ENCODE peak calls at places on chromosomes 3 and 15, in eight cellular contexts. T is cardiac fibroblast; O is NCI-H1105 treated with DMSO at 0.1 percent for 48 hours; V is activated CD8-positive, alpha-beta memory T cell treated with anti-CD3 and anti-CD28 coated beads, Interleukin-2, amount 50 U/mL, for 48 hours; G is ELR; P is PC-3; W is CMK; B is aorta. A is an unnamed sample.

GRCh38 chr15:90660195-90660995 is 56.8 kb upstream of the BLM start:
- DNase-seq in T (peak), O (no peak), V (peak), G (peak), P (peak), W (no peak), B (peak), A (peak)

GRCh38 chr3:129106320-129106719 is 15.3 kb downstream of the RAB43 start:
- DNase-seq in T (no peak), O (no peak), V (no peak), G (no peak), P (peak), W (no peak), B (peak), A (no peak)

GRCh38 chr3:140216249-140216648 is 281.3 kb downstream of the CLSTN2 start:
- DNase-seq in T (no peak), O (peak), V (no peak), G (no peak), P (no peak), W (peak), B (no peak), A (no peak)

GRCh38 chr3:46087871-46088270 is 60.6 kb upstream of the XCR1 start:
- DNase-seq in T (peak), O (no peak), V (no peak), G (peak), P (peak), W (no peak), B (no peak), A (peak)

GRCh38 chr3:50181985-50182384 is 9.4 kb upstream of the GNAT1 start:
- DNase-seq in T (no peak), O (no peak), V (no peak), G (no peak), P (no peak), W (no peak), B (no peak), A (no peak)

GRCh38 chr15:69044899-69045298 is 30.4 kb downstream of the NOX5 start:
- DNase-seq in T (peak), O (no peak), V (peak), G (peak), P (peak), W (no peak), B (no peak), A (peak)

GRCh38 chr3:30124435-30125390 is 481.7 kb upstream of the TGFBR2 start:
- DNase-seq in T (peak), O (peak), V (no peak), G (peak), P (peak), W (no peak), B (no peak), A (no peak)

GRCh38 chr3:134345202-134345601 is 29.0 kb downstream of the AMOTL2 start:
- DNase-seq in T (no peak), O (no peak), V (no peak), G (no peak), P (no peak), W (no peak), B (peak), A (no peak)

GRCh38 chr3:50157821-50158556 is 2.9 kb downstream of the SEMA3F start:
- DNase-seq in T (peak), O (peak), V (no peak), G (no peak), P (no peak), W (no peak), B (no peak), A (no peak)

GRCh38 chr3:106629215-106629832 is 747.9 kb upstream of the CCDC54 start:
- DNase-seq in T (no peak), O (no peak), V (no peak), G (no peak), P (no peak), W (no peak), B (no peak), A (no peak)

GRCh38 chr3:170848294-170848917 is 21.6 kb downstream of the RPL22L1 start:
- DNase-seq in T (peak), O (peak), V (no peak), G (peak), P (peak), W (no peak), B (no peak), A (peak)

GRCh38 chr15:60215225-60215963 is 182.4 kb downstream of the ANXA2 start:
- DNase-seq in T (no peak), O (no peak), V (no peak), G (no peak), P (no peak), W (no peak), B (no peak), A (no peak)

GRCh38 chr15:90037510-90037860 is 36.4 kb downstream of the ZNF710 start:
- DNase-seq in T (peak), O (no peak), V (no peak), G (peak), P (no peak), W (no peak), B (no peak), A (peak)

GRCh38 chr15:72515591-72516389 is 41.7 kb downstream of the ARIH1 start:
- DNase-seq in T (peak), O (peak), V (no peak), G (no peak), P (no peak), W (no peak), B (no peak), A (peak)

GRCh38 chr3:101928890-101929289 is 79.6 kb downstream of the NFKBIZ start:
- DNase-seq in T (peak), O (no peak), V (no peak), G (peak), P (peak), W (no peak), B (no peak), A (peak)

GRCh38 chr15:63522143-63522531 is 17.7 kb downstream of the USP3 start:
- DNase-seq in T (no peak), O (peak), V (no peak), G (no peak), P (no peak), W (no peak), B (no peak), A (no peak)

GRCh38 chr3:119810018-119810435 is 28.1 kb downstream of the NR1I2 start:
- DNase-seq in T (peak), O (no peak), V (peak), G (peak), P (no peak), W (no peak), B (peak), A (peak)

GRCh38 chr3:155018621-155019330 is 61.3 kb upstream of the MME start:
- DNase-seq in T (peak), O (no peak), V (no peak), G (peak), P (no peak), W (no peak), B (no peak), A (no peak)

A was measured in AG08395.